ENCODE peak calls at places on chromosomes 7 and 10, in seven cellular contexts. Y, E, R, H, V, Z and I are unnamed samples.

GRCh38 chr7:15352807-15353206 is 209.0 kb downstream of the AGMO start:
- DNase-seq in Z (no peak), Y (no peak), E (no peak), R (no peak), V (no peak), H (no peak), I (no peak)

GRCh38 chr10:119410361-119411116 is 132.0 kb downstream of the RGS10 start:
- DNase-seq in Y (no peak), R (no peak), E (no peak), Z (no peak), V (no peak), H (no peak), I (no peak)

GRCh38 chr10:29946953-29947700 is 112.3 kb downstream of the JCAD start:
- DNase-seq in H (peak), E (peak), Y (peak), R (peak), V (no peak), Z (no peak), I (peak)

GRCh38 chr10:112716924-112717348 is 233.1 kb upstream of the TCF7L2 start:
- DNase-seq in Z (peak), Y (no peak), V (no peak), E (no peak), H (peak), R (no peak), I (peak)

GRCh38 chr7:157426463-157427301 is 89.9 kb downstream of the DNAJB6 start:
- DNase-seq in E (no peak), V (no peak), R (no peak), Y (no peak), Z (no peak), H (no peak), I (no peak)

GRCh38 chr7:22872087-22872807 is 49.6 kb upstream of the TOMM7 start:
- DNase-seq in V (no peak), E (no peak), Z (no peak), R (no peak), H (no peak), Y (no peak), I (no peak)

GRCh38 chr10:37865957-37866671 is 8.7 kb upstream of the ZNF248 start:
- DNase-seq in R (no peak), Y (no peak), Z (no peak), H (no peak), V (no peak), E (no peak), I (no peak)

GRCh38 chr10:11441151-11441535 is 170.3 kb downstream of the USP6NL start:
- DNase-seq in Y (peak), R (no peak), E (no peak), H (no peak), Z (no peak), V (no peak), I (no peak)

GRCh38 chr7:132750530-132751281 is 174.4 kb upstream of the PLXNA4 start:
- DNase-seq in V (no peak), H (peak), Y (no peak), E (no peak), R (no peak), Z (no peak), I (no peak)

GRCh38 chr10:32244011-32244410 is 102.9 kb downstream of the EPC1 start:
- DNase-seq in R (no peak), Y (no peak), E (no peak), V (no peak), H (no peak), Z (no peak), I (no peak)

GRCh38 chr10:32244421-32245207 is 102.3 kb downstream of the EPC1 start:
- DNase-seq in H (peak), Z (no peak), Y (no peak), E (no peak), V (peak), R (no peak), I (no peak)

GRCh38 chr10:32239770-32240169 is 107.2 kb downstream of the EPC1 start:
- DNase-seq in E (no peak), H (no peak), Z (no peak), V (no peak), R (no peak), Y (no peak), I (no peak)

GRCh38 chr10:32245760-32246159 is 101.2 kb downstream of the EPC1 start:
- DNase-seq in R (no peak), Y (no peak), H (no peak), V (no peak), E (no peak), Z (no peak), I (no peak)

GRCh38 chr10:32241946-32242345 is 105.0 kb downstream of the EPC1 start:
- DNase-seq in Z (no peak), R (no peak), Y (no peak), E (no peak), V (no peak), H (no peak), I (no peak)
- TF ChIP-seq CTCF in Z (no peak), R (no peak), Y (no peak), E (no peak), V (no peak), H (no peak), I (no peak)

GRCh38 chr7:138204989-138205298 is 128.7 kb downstream of the AKR1D1 start:
- DNase-seq in Z (no peak), R (no peak), V (no peak), Y (no peak), E (no peak), H (no peak), I (no peak)
- H3K27ac ChIP-seq in Z (no peak), R (no peak), V (no peak), Y (no peak), E (no peak), H (no peak), I (no peak)

DNA sequence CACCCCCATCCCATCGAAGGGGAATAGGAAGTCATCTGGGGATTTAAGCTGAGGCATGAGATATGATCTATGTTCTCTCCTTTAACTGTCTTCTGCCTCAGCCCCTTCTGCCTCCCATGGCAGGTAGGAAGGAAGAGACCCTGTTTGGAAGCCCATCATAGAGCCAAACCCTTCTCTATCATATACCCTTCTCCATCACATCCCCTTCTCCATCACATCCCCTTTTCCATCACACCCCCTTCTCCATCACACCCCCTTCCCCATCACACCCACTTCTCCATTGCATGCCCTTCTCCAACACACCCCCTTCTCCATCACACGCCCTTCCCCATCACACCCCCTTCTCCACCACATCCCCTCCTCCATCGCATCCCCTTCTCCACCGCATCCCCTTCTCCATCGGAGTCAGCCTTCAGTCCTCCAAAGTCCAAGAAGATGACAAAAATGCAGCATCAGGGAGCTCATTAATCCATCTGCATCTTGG is 7.2 kb upstream of the SLIT1 start:
- DNase-seq in V (no peak), H (no peak), Z (no peak), R (no peak), Y (no peak), E (no peak), I (peak)
- TF ChIP-seq CTCF in V (no peak), H (no peak), Z (no peak), R (no peak), Y (no peak), E (no peak), I (no peak)

DNA sequence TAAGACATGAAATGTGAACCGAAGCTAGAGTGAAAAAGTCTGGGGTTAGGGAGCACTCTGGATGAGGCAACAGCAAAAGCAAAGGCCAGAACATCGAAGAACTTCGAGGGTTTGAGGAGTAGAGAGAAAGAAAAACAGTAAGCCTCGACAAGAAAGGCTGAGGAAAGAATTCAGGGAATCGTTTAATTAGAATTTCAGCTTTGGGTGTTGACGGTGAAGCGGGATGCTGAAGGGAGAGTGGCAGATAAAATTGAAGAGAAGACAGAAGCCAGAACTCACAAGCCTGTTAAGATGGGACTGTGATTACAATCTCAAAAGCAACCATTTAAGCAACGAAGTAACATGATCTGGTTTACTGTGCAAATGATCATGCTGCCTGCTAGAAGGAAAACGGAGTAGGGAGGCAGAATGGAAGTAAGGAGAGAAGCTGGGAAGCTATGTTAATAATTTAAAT is 2.1 kb downstream of the TRDMT1 start:
- DNase-seq in H (no peak), E (no peak), Z (no peak), R (no peak), Y (no peak), V (peak), I (no peak)
- H3K27ac ChIP-seq in H (peak), E (peak), Z (peak), R (peak), Y (peak), V (peak), I (no peak)

GRCh38 chr10:86583983-86584382 is 62.4 kb upstream of the WAPL start:
- DNase-seq in V (no peak), Z (peak), H (no peak), Y (peak), R (no peak), E (no peak), I (no peak)
- TF ChIP-seq CTCF in V (no peak), Z (no peak), H (no peak), Y (peak), R (no peak), E (no peak), I (no peak)

GRCh38 chr10:96846926-96847325 is 14.8 kb downstream of the LCOR start:
- DNase-seq in R (no peak), Z (no peak), E (no peak), H (no peak), V (no peak), Y (no peak), I (no peak)

GRCh38 chr10:96842896-96843723 is 11.0 kb downstream of the LCOR start:
- DNase-seq in V (no peak), H (no peak), Z (no peak), R (no peak), Y (no peak), E (no peak), I (no peak)

GRCh38 chr10:96846395-96846794 is 14.3 kb downstream of the LCOR start:
- DNase-seq in Y (no peak), R (no peak), E (no peak), H (no peak), V (no peak), Z (no peak), I (no peak)

GRCh38 chr10:96840841-96841518 is 8.9 kb downstream of the LCOR start:
- DNase-seq in E (no peak), Z (no peak), Y (no peak), V (no peak), R (no peak), H (peak), I (no peak)

DNA sequence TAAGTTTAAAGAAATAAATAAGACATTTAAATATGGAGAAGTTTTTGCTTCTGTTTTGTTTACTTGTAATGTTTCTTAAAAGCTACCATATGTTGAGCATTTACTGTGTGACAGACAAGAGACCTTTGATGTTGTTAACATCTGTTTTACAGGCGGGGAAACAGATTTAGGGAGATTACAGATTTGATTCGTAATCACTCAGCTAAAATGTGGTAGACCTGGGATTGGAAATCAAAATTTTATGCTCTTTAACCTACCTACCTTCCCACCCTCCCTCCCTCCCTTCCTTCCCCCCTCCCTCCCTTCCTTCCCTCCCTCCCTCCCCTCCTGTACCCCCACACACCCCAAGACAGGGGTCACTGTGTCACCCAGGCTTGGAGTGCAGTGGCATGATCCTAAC is 11.7 kb downstream of the LCOR start:
- DNase-seq in Y (no peak), Z (no peak), R (no peak), V (no peak), H (no peak), E (no peak), I (no peak)
- H3K27ac ChIP-seq in Y (no peak), Z (no peak), R (no peak), V (no peak), H (no peak), E (no peak), I (no peak)

DNA sequence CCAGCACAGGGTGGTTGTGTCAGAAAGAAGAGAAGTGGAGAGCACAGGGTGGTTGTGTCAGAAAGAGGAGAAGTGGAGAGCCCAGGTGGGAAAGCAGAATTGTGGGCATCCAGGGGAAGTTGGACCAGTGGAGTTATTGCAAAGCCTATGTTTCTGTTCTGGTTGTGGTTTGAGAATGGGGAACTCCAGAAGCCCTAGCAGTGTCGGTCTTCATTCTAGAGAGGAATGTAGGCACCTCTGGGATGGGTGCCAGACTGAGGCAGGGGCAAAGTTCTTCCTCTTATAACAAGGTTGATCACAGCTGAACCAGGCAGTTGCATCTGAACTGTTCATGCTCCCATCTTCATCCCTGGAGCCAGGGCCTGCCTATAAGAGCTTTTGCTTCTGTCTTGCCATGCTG is 954 bp downstream of the FSCN3 start:
- DNase-seq in Z (no peak), Y (no peak), R (no peak), V (no peak), H (no peak), E (no peak), I (no peak)
- TF ChIP-seq CTCF in Z (no peak), Y (no peak), R (no peak), V (no peak), H (no peak), E (no peak), I (no peak)

GRCh38 chr10:79190740-79191261 is 122.0 kb downstream of the ZMIZ1 start:
- DNase-seq in Z (no peak), H (no peak), E (no peak), R (no peak), V (no peak), Y (no peak), I (no peak)
- H3K27ac ChIP-seq in Z (peak), H (no peak), E (peak), R (no peak), V (no peak), Y (no peak), I (no peak)

DNA sequence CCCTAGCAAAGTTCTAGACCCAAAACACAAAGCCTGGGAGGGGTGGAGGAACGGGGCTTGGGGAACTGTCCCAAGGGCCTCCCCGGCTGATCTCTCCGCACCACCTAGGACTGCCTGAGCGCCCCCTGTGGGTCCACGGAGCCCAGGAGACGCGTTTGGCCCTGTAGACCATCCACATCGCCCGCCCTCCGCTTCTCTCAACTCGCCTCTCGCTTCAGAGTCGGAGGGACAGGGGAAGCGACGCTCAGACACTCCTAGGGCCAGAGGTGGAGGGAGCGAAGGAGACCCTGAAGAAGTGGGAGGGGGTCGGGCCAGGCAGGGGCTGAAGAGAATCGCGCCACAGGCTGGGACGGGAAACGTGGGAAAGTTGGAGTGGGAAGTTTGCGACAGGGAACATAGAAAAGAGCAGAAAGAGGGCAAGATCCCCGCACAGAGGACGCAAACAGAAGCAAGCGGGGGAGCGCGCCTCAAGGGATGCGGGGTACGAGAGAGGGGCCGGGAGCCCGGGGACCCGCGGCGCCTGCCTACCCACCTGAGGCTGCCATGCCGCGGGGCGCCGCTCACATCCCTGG is 378 bp downstream of the PIK3AP1 start:
- DNase-seq in Z (peak), E (no peak), Y (peak), H (peak), V (peak), R (peak), I (peak)
- TF ChIP-seq CTCF in Z (peak), E (no peak), Y (peak), H (peak), V (peak), R (no peak), I (peak)